ENCODE peak calls at places on chromosomes 3 and 15, in seven cellular contexts. N is MV-4-11; D is NCI-H1417; H is activated CD4-positive, alpha-beta T cell treated with anti-CD3 and anti-CD28 coated beads, Interleukin-2, amount 50 U/mL, for 1 hour; V is H54; O is activated naive CD4-positive, alpha-beta T cell treated with anti-CD3 and anti-CD28 coated beads for 36 hours; X is pulmonary artery endothelial cell. B is an unnamed sample.

GRCh38 chr3:157443873-157444770 is 7.5 kb downstream of the PTX3 start:
- DNase-seq in N (no peak), D (no peak), H (no peak), V (no peak), O (no peak), X (no peak), B (no peak)

GRCh38 chr15:76310470-76311070 is 699 bp downstream of the ETFA start:
- DNase-seq in N (peak), D (no peak), H (no peak), V (peak), O (peak), X (no peak), B (peak)

GRCh38 chr15:90376789-90377188 is 11.3 kb upstream of the IQGAP1 start:
- DNase-seq in N (peak), D (no peak), H (peak), V (no peak), O (peak), X (no peak), B (peak)

GRCh38 chr3:86913160-86913559 is 77.8 kb downstream of the VGLL3 start:
- DNase-seq in N (no peak), D (no peak), H (no peak), V (no peak), O (no peak), X (no peak), B (no peak)

GRCh38 chr3:171640520-171641412 is 169.5 kb downstream of the PLD1 start:
- DNase-seq in N (no peak), D (no peak), H (no peak), V (no peak), O (no peak), X (no peak), B (peak)

GRCh38 chr3:13157986-13158385 is 84.8 kb upstream of the IQSEC1 start:
- DNase-seq in N (no peak), D (no peak), H (no peak), V (no peak), O (no peak), X (no peak), B (no peak)

GRCh38 chr3:71254658-71255057 is 328.9 kb downstream of the FOXP1 start:
- DNase-seq in N (no peak), D (no peak), H (no peak), V (no peak), O (no peak), X (no peak), B (no peak)

GRCh38 chr15:101635944-101636727 is 16.0 kb downstream of the TM2D3 start:
- DNase-seq in N (no peak), D (no peak), H (no peak), V (no peak), O (no peak), X (no peak), B (no peak)

GRCh38 chr15:78405336-78405924 is 32.6 kb upstream of the IREB2 start:
- DNase-seq in N (no peak), D (no peak), H (no peak), V (no peak), O (no peak), X (no peak), B (no peak)

GRCh38 chr3:47705391-47705790 is 76.3 kb downstream of the SMARCC1 start:
- DNase-seq in N (no peak), D (no peak), H (no peak), V (no peak), O (no peak), X (no peak), B (no peak)

GRCh38 chr3:114730397-114730796 is 416.7 kb downstream of the ZBTB20 start:
- DNase-seq in N (no peak), D (no peak), H (no peak), V (no peak), O (no peak), X (no peak), B (no peak)

B was measured in MM.1S.